ENCODE peak calls at places on chromosomes 11 and 22, in seven cellular contexts. Y is activated CD4-positive, alpha-beta T cell treated with anti-CD3 and anti-CD28 coated beads, Interleukin-2, amount 10 ng/mL, durations not matched to agents 7 days and 5 days; N is T-cell; C is NCI-H1417 treated with DMSO at 0.1 percent for 48 hours; L is neural crest cell; E is iPS DF 19.7; H is fibroblast of mammary gland. J is an unnamed sample.

GRCh38 chr11:116598036-116598435 is 174.8 kb downstream of the BUD13 start:
- DNase-seq in Y (no peak), N (no peak), C (no peak), L (no peak), E (no peak), H (no peak), J (no peak)

GRCh38 chr11:94968334-94968958 is 4.9 kb downstream of the CWC15 start:
- DNase-seq in Y (no peak), N (no peak), C (no peak), L (no peak), E (no peak), H (peak; percentile 75), J (no peak)

GRCh38 chr22:22893891-22894739 is 6.5 kb downstream of the IGLL5 start:
- DNase-seq in Y (no peak), N (no peak), C (no peak), L (no peak), E (no peak), H (no peak), J (no peak)

GRCh38 chr11:575324-575995 is 810 bp upstream of the PHRF1 start:
- DNase-seq in Y (no peak), N (no peak), C (no peak), L (no peak), E (no peak), H (no peak), J (peak; percentile 37)

GRCh38 chr11:83713701-83714100 is 427.5 kb upstream of the CCDC90B start:
- DNase-seq in Y (no peak), N (no peak), C (no peak), L (no peak), E (no peak), H (peak; percentile 68), J (no peak)

GRCh38 chr11:8201524-8202365 is 32.9 kb upstream of the RIC3 start:
- DNase-seq in Y (no peak), N (no peak), C (no peak), L (no peak), E (no peak), H (no peak), J (no peak)

GRCh38 chr22:32951081-32951806 is 106.9 kb downstream of the SYN3 start:
- DNase-seq in Y (no peak), N (no peak), C (no peak), L (no peak), E (no peak), H (no peak), J (no peak)

GRCh38 chr11:83249972-83250593 is 36.1 kb downstream of the CCDC90B start:
- DNase-seq in Y (peak; percentile 40), N (no peak), C (no peak), L (no peak), E (no peak), H (peak; percentile 66), J (peak; percentile 41)

GRCh38 chr11:35106595-35106994 is 32.4 kb upstream of the CD44 start:
- DNase-seq in Y (no peak), N (no peak), C (no peak), L (no peak), E (no peak), H (no peak), J (peak; percentile 56)

GRCh38 chr22:27730649-27731433 is 70.7 kb downstream of the MN1 start:
- DNase-seq in Y (no peak), N (no peak), C (no peak), L (no peak), E (no peak), H (no peak), J (no peak)

GRCh38 chr11:69388210-69388609 is 93.3 kb upstream of the LINC01488 start:
- DNase-seq in Y (no peak), N (no peak), C (no peak), L (no peak), E (no peak), H (no peak), J (no peak)

GRCh38 chr11:32090774-32091370 is at the start of gene RCN1:
- DNase-seq in Y (peak; percentile 43), N (peak; percentile 14), C (peak; percentile 17), L (peak; percentile 82), E (peak; percentile 33), H (peak; percentile 71), J (no peak)

GRCh38 chr11:34649597-34649996 is 28.7 kb downstream of the EHF start:
- DNase-seq in Y (no peak), N (no peak), C (no peak), L (no peak), E (no peak), H (no peak), J (no peak)

GRCh38 chr22:46367707-46368191 is 32.2 kb downstream of the TRMU start:
- DNase-seq in Y (peak; percentile 75), N (peak; percentile 70), C (no peak), L (peak; percentile 63), E (no peak), H (peak; percentile 12), J (peak; percentile 17)

GRCh38 chr11:26572770-26573402 is 823 bp upstream of the MUC15 start:
- DNase-seq in Y (no peak), N (no peak), C (no peak), L (no peak), E (no peak), H (no peak), J (no peak)

GRCh38 chr11:128963744-128964340 is 21.2 kb upstream of the TP53AIP1 start:
- DNase-seq in Y (no peak), N (no peak), C (no peak), L (no peak), E (no peak), H (no peak), J (peak; percentile 39)

GRCh38 chr11:94507485-94507884 is 4.8 kb upstream of the C11orf97 start:
- DNase-seq in Y (no peak), N (no peak), C (no peak), L (no peak), E (no peak), H (peak; percentile 35), J (no peak)

GRCh38 chr11:50214376-50214775 is 181.7 kb downstream of the OR4C45 start:
- DNase-seq in Y (no peak), N (no peak), C (no peak), L (no peak), E (no peak), H (no peak), J (no peak)

GRCh38 chr11:69382131-69383128 is 88.5 kb downstream of the MYEOV start:
- DNase-seq in Y (no peak), N (no peak), C (no peak), L (no peak), E (no peak), H (peak; percentile 46), J (no peak)

GRCh38 chr11:110852925-110853324 is 140.7 kb upstream of the ARHGAP20 start:
- DNase-seq in Y (no peak), N (no peak), C (no peak), L (no peak), E (no peak), H (peak; percentile 16), J (no peak)

GRCh38 chr11:79265756-79266322 is 175.0 kb downstream of the TENM4 start:
- DNase-seq in Y (no peak), N (no peak), C (no peak), L (no peak), E (no peak), H (peak; percentile 76), J (no peak)

GRCh38 chr22:49303061-49303735 is 524.5 kb downstream of the BRD1 start:
- DNase-seq in Y (no peak), N (no peak), C (no peak), L (no peak), E (no peak), H (no peak), J (no peak)

GRCh38 chr11:61747389-61748285 is 4.8 kb upstream of the MYRF start:
- DNase-seq in Y (peak; percentile 53), N (peak; percentile 24), C (no peak), L (peak; percentile 85), E (no peak), H (peak; percentile 64), J (no peak)

J was measured in Jurkat, Clone E6-1.